ENCODE peak calls at places on chromosomes 2 and 18, in eight cellular contexts. M is BE2C, W is left ventricle myocardium inferior, K is mesenchymal stem cell, D is fibroblast of lung, F is PC-3, L is spleen, U is hepatocyte. I is an unnamed sample. For H3K4me1, the result is how much of the 10 kb centered on the place peaks cover.

GRCh38 chr2:30230855-30231725 is at the start of gene LBH:
- DNase-seq in M (peak), W (peak), K (peak), D (peak), F (no peak), L (peak), U (peak), I (peak)

GRCh38 chr2:71583876-71584275 is 130.5 kb downstream of the DYSF start:
- DNase-seq in M (no peak), W (no peak), K (no peak), D (peak), F (no peak), L (no peak), U (no peak), I (no peak)

GRCh38 chr2:105618351-105618659 is 126.4 kb upstream of the NCK2 start:
- DNase-seq in M (no peak), W (no peak), K (no peak), D (no peak), F (no peak), L (no peak), U (no peak), I (no peak)

GRCh38 chr2:222572761-222573174 is 83.1 kb downstream of the FARSB start:
- DNase-seq in M (no peak), W (no peak), K (peak), D (peak), F (peak), L (no peak), U (peak), I (peak)

GRCh38 chr2:106105151-106105922 is 88.8 kb downstream of the UXS1 start:
- DNase-seq in M (no peak), W (no peak), K (no peak), D (no peak), F (no peak), L (no peak), U (no peak), I (no peak)

GRCh38 chr2:99451280-99451679 is 38.5 kb downstream of the REV1 start:
- DNase-seq in M (no peak), W (no peak), K (no peak), D (no peak), F (no peak), L (no peak), U (no peak), I (no peak)

GRCh38 chr2:46716806-46717732 is 198.5 kb downstream of the MCFD2 start:
- DNase-seq in M (no peak), W (no peak), K (no peak), D (peak), F (no peak), L (no peak), U (no peak), I (peak)

GRCh38 chr2:169815849-169816248 is 8.9 kb downstream of the METTL5 start:
- DNase-seq in M (no peak), W (no peak), K (peak), D (peak), F (peak), L (no peak), U (no peak), I (peak)

GRCh38 chr2:130911996-130912395 is 75.3 kb downstream of the ARHGEF4 start:
- DNase-seq in M (no peak), W (no peak), K (no peak), D (no peak), F (no peak), L (no peak), U (no peak), I (no peak)

GRCh38 chr2:185291035-185291647 is 447.5 kb upstream of the FSIP2 start:
- DNase-seq in M (peak), W (no peak), K (peak), D (peak), F (peak), L (no peak), U (peak), I (peak)

GRCh38 chr18:13465476-13465875 is 246.9 kb downstream of the LDLRAD4 start:
- DNase-seq in M (no peak), W (no peak), K (no peak), D (no peak), F (no peak), L (no peak), U (no peak), I (no peak)

GRCh38 chr2:205716126-205716525 is 33.8 kb downstream of the NRP2 start:
- DNase-seq in M (peak), W (no peak), K (no peak), D (no peak), F (no peak), L (no peak), U (no peak), I (no peak)

GRCh38 chr2:22855761-22856184 is 529.2 kb upstream of the KLHL29 start:
- DNase-seq in M (peak), W (peak), K (no peak), D (no peak), F (no peak), L (no peak), U (no peak), I (no peak)

GRCh38 chr2:38505779-38506178 is 96.9 kb downstream of the HNRNPLL start:
- DNase-seq in M (no peak), W (peak), K (peak), D (no peak), F (peak), L (no peak), U (peak), I (peak)

GRCh38 chr18:55375930-55376329 is 212.1 kb downstream of the TCF4 start:
- DNase-seq in M (no peak), W (no peak), K (no peak), D (no peak), F (no peak), L (no peak), U (no peak), I (no peak)

GRCh38 chr2:221791840-221792239 is 219.7 kb upstream of the EPHA4 start:
- DNase-seq in M (no peak), W (no peak), K (no peak), D (peak), F (peak), L (no peak), U (no peak), I (no peak)

GRCh38 chr2:217387776-217388381 is 528.0 kb upstream of the TNP1 start:
- DNase-seq in M (no peak), W (no peak), K (no peak), D (peak), F (peak), L (no peak), U (no peak), I (peak)

GRCh38 chr2:163345795-163346573 is 389.8 kb downstream of the FIGN start:
- DNase-seq in M (no peak), W (no peak), K (peak), D (peak), F (peak), L (no peak), U (peak), I (peak)

GRCh38 chr18:22971038-22971437 is 37.9 kb downstream of the RBBP8 start:
- DNase-seq in M (no peak), W (no peak), K (no peak), D (peak), F (no peak), L (no peak), U (no peak), I (no peak)

GRCh38 chr18:48161911-48162698 is 231.6 kb upstream of the SMAD2 start:
- DNase-seq in M (peak), W (no peak), K (no peak), D (peak), F (no peak), L (no peak), U (no peak), I (no peak)

GRCh38 chr18:59994357-59994756 is 94.6 kb downstream of the PMAIP1 start:
- DNase-seq in M (peak), W (no peak), K (no peak), D (no peak), F (peak), L (no peak), U (no peak), I (peak)

GRCh38 chr2:182240862-182241371 is 185.9 kb downstream of the PDE1A start:
- DNase-seq in M (peak), W (no peak), K (peak), D (peak), F (peak), L (no peak), U (peak), I (no peak)

GRCh38 chr2:170341684-170342631 is 164.0 kb downstream of the MYO3B start:
- DNase-seq in M (no peak), W (no peak), K (no peak), D (no peak), F (no peak), L (no peak), U (no peak), I (no peak)

GRCh38 chr18:48826271-48826670 is 124.5 kb downstream of the SMAD7 start:
- DNase-seq in M (no peak), W (no peak), K (no peak), D (no peak), F (no peak), L (peak), U (no peak), I (no peak)

GRCh38 chr2:160345102-160345501 is 145.0 kb upstream of the ITGB6 start:
- DNase-seq in M (no peak), W (no peak), K (no peak), D (no peak), F (no peak), L (no peak), U (no peak), I (peak)

GRCh38 chr18:46152436-46152807 is 48.2 kb downstream of the HAUS1 start:
- DNase-seq in M (no peak), W (peak), K (peak), D (peak), F (peak), L (no peak), U (no peak), I (peak)

GRCh38 chr2:157460384-157460837 is 16.5 kb upstream of the CYTIP start:
- DNase-seq in M (no peak), W (no peak), K (peak), D (no peak), F (no peak), L (no peak), U (peak), I (peak)

GRCh38 chr2:13652531-13653313 is 936.0 kb downstream of the TRIB2 start:
- DNase-seq in M (peak), W (no peak), K (peak), D (peak), F (peak), L (no peak), U (no peak), I (peak)

GRCh38 chr2:18094277-18094676 is 215.8 kb downstream of the KCNS3 start:
- DNase-seq in M (no peak), W (no peak), K (no peak), D (no peak), F (no peak), L (no peak), U (no peak), I (no peak)

GRCh38 chr2:84077504-84077903 is 381.6 kb downstream of the SUCLG1 start:
- DNase-seq in M (peak), W (no peak), K (no peak), D (no peak), F (peak), L (no peak), U (peak), I (peak)

GRCh38 chr2:168649562-168649961 is 152.9 kb upstream of the NOSTRIN start:
- DNase-seq in M (no peak), W (no peak), K (no peak), D (no peak), F (no peak), L (no peak), U (no peak), I (no peak)

GRCh38 chr2:85651097-85651496 is 16.9 kb downstream of the SFTPB start:
- DNase-seq in M (no peak), W (no peak), K (no peak), D (no peak), F (no peak), L (no peak), U (no peak), I (no peak)
- H3K4me1 ChIP-seq in M (under half), W (under half), K (under half), D (under half), F (under half), L (under half), U (under half), I (under half)

GRCh38 chr2:144835634-144836351 is 315.9 kb upstream of the ZEB2 start:
- DNase-seq in M (no peak), W (no peak), K (peak), D (peak), F (peak), L (no peak), U (no peak), I (no peak)
- H3K4me3 ChIP-seq in M (no peak), W (no peak), K (no peak), D (no peak), F (no peak), L (no peak), U (no peak), I (peak)

DNA sequence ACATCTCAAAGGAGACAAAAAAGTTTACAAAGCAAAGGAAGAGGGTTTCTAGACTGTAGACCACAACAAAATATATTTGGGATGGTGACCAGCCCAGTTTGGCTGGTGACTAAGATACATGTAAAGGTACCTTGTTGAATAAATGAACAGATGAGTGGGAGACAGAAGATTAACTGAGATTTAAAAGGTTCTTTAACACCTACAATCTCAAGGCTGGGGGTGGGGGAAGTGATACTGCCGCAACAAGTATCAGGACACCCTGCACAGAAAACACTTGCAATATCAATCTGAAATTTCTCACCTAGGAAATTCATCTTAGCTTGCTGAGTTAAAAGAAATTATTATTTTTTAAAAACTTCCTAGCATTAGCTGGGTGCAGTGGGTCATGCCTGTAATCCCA is 8.3 kb downstream of the RNF149 start:
- DNase-seq in M (no peak), W (no peak), K (no peak), D (no peak), F (no peak), L (no peak), U (no peak), I (no peak)
- H3K4me1 ChIP-seq in M (under half), W (half or more), K (under half), D (under half), F (under half), L (under half), U (under half), I (half or more)

GRCh38 chr2:61023670-61024069 is 5.6 kb upstream of the PUS10 start:
- DNase-seq in M (no peak), W (no peak), K (no peak), D (no peak), F (no peak), L (no peak), U (no peak), I (no peak)
- H3K4me3 ChIP-seq in M (no peak), W (no peak), K (no peak), D (no peak), F (no peak), L (no peak), U (no peak), I (no peak)

GRCh38 chr2:68909793-68910674 is 38.8 kb upstream of the BMP10 start:
- DNase-seq in M (peak), W (peak), K (peak), D (peak), F (peak), L (peak), U (peak), I (peak)
- H3K4me1 ChIP-seq in M (under half), W (under half), K (under half), D (under half), F (under half), L (under half), U (under half), I (under half)

GRCh38 chr2:6769346-6769745 is 96.4 kb downstream of the CMPK2 start:
- DNase-seq in M (no peak), W (no peak), K (no peak), D (no peak), F (no peak), L (no peak), U (no peak), I (no peak)
- H3K4me3 ChIP-seq in M (no peak), W (no peak), K (no peak), D (no peak), F (no peak), L (no peak), U (no peak), I (no peak)

GRCh38 chr2:101794141-101794540 is 96.6 kb downstream of the MAP4K4 start:
- DNase-seq in M (no peak), W (no peak), K (no peak), D (no peak), F (no peak), L (no peak), U (no peak), I (peak)

GRCh38 chr2:101795033-101795432 is 97.5 kb downstream of the MAP4K4 start:
- DNase-seq in M (no peak), W (no peak), K (no peak), D (no peak), F (no peak), L (no peak), U (no peak), I (no peak)

GRCh38 chr2:101793277-101793969 is 95.9 kb downstream of the MAP4K4 start:
- DNase-seq in M (peak), W (no peak), K (no peak), D (no peak), F (no peak), L (no peak), U (no peak), I (no peak)

GRCh38 chr2:101801496-101801895 is 104.0 kb downstream of the MAP4K4 start:
- DNase-seq in M (no peak), W (no peak), K (no peak), D (no peak), F (no peak), L (no peak), U (no peak), I (no peak)

GRCh38 chr2:101796825-101797600 is 99.5 kb downstream of the MAP4K4 start:
- DNase-seq in M (no peak), W (no peak), K (no peak), D (no peak), F (no peak), L (no peak), U (no peak), I (no peak)
- H3K4me1 ChIP-seq in M (under half), W (half or more), K (under half), D (under half), F (under half), L (under half), U (under half), I (under half)

GRCh38 chr2:152694161-152694661 is 23.1 kb downstream of the PRPF40A start:
- DNase-seq in M (no peak), W (no peak), K (peak), D (peak), F (no peak), L (no peak), U (peak), I (peak)
- H3K4me3 ChIP-seq in M (no peak), W (peak), K (no peak), D (peak), F (no peak), L (peak), U (no peak), I (peak)